ENCODE peak calls at places on chromosomes 2 and 18, in nine cellular contexts. One of them, this sample, is unnamed.

GRCh38 chr2:231672617-231673347 is 35.5 kb upstream of the PTMA start:
- DNase-seq in OCI-LY7: peak; percentile 99
- DNase-seq in tibial nerve: no peak
- DNase-seq in naive thymus-derived CD4-positive, alpha-beta T cell: no peak
- DNase-seq in thyroid gland: peak; percentile 91
- DNase-seq in HCT116: peak; percentile 79
- DNase-seq in adrenal gland: no peak
- DNase-seq in neuronal stem cell: no peak
- DNase-seq in A549: peak; percentile 89
- DNase-seq in this sample: no peak

GRCh38 chr2:164205347-164205746 is 415.9 kb downstream of the GRB14 start:
- DNase-seq in OCI-LY7: no peak
- DNase-seq in tibial nerve: no peak
- DNase-seq in naive thymus-derived CD4-positive, alpha-beta T cell: no peak
- DNase-seq in thyroid gland: no peak
- DNase-seq in HCT116: no peak
- DNase-seq in adrenal gland: no peak
- DNase-seq in neuronal stem cell: no peak
- DNase-seq in A549: peak; percentile 1
- DNase-seq in this sample: no peak

GRCh38 chr2:58156780-58157179 is 84.3 kb downstream of the FANCL start:
- DNase-seq in OCI-LY7: no peak
- DNase-seq in tibial nerve: no peak
- DNase-seq in naive thymus-derived CD4-positive, alpha-beta T cell: no peak
- DNase-seq in thyroid gland: no peak
- DNase-seq in HCT116: no peak
- DNase-seq in adrenal gland: no peak
- DNase-seq in neuronal stem cell: no peak
- DNase-seq in A549: no peak
- DNase-seq in this sample: no peak

GRCh38 chr2:66024396-66024795 is 410.5 kb upstream of the MEIS1 start:
- DNase-seq in OCI-LY7: no peak
- DNase-seq in tibial nerve: no peak
- DNase-seq in naive thymus-derived CD4-positive, alpha-beta T cell: no peak
- DNase-seq in thyroid gland: no peak
- DNase-seq in HCT116: no peak
- DNase-seq in adrenal gland: no peak
- DNase-seq in neuronal stem cell: no peak
- DNase-seq in A549: no peak
- DNase-seq in this sample: no peak

GRCh38 chr2:8455236-8456148 is 226.4 kb upstream of the ID2 start:
- DNase-seq in OCI-LY7: no peak
- DNase-seq in tibial nerve: no peak
- DNase-seq in naive thymus-derived CD4-positive, alpha-beta T cell: no peak
- DNase-seq in thyroid gland: no peak
- DNase-seq in HCT116: no peak
- DNase-seq in adrenal gland: no peak
- DNase-seq in neuronal stem cell: no peak
- DNase-seq in A549: no peak
- DNase-seq in this sample: no peak

GRCh38 chr2:214649440-214650205 is 159.9 kb downstream of the BARD1 start:
- DNase-seq in OCI-LY7: no peak
- DNase-seq in tibial nerve: no peak
- DNase-seq in naive thymus-derived CD4-positive, alpha-beta T cell: no peak
- DNase-seq in thyroid gland: no peak
- DNase-seq in HCT116: no peak
- DNase-seq in adrenal gland: no peak
- DNase-seq in neuronal stem cell: no peak
- DNase-seq in A549: no peak
- DNase-seq in this sample: no peak

GRCh38 chr2:20723543-20723942 is 56.6 kb downstream of the GDF7 start:
- DNase-seq in OCI-LY7: no peak
- DNase-seq in tibial nerve: no peak
- DNase-seq in naive thymus-derived CD4-positive, alpha-beta T cell: no peak
- DNase-seq in thyroid gland: no peak
- DNase-seq in HCT116: no peak
- DNase-seq in adrenal gland: no peak
- DNase-seq in neuronal stem cell: no peak
- DNase-seq in A549: no peak
- DNase-seq in this sample: no peak

GRCh38 chr18:41126541-41127235 is 828.3 kb upstream of the PIK3C3 start:
- DNase-seq in OCI-LY7: no peak
- DNase-seq in tibial nerve: no peak
- DNase-seq in naive thymus-derived CD4-positive, alpha-beta T cell: no peak
- DNase-seq in thyroid gland: no peak
- DNase-seq in HCT116: no peak
- DNase-seq in adrenal gland: no peak
- DNase-seq in neuronal stem cell: no peak
- DNase-seq in A549: no peak
- DNase-seq in this sample: no peak

GRCh38 chr2:138942466-138942865 is 162.3 kb upstream of the NXPH2 start:
- DNase-seq in OCI-LY7: no peak
- DNase-seq in tibial nerve: no peak
- DNase-seq in naive thymus-derived CD4-positive, alpha-beta T cell: no peak
- DNase-seq in thyroid gland: no peak
- DNase-seq in HCT116: no peak
- DNase-seq in adrenal gland: no peak
- DNase-seq in neuronal stem cell: no peak
- DNase-seq in A549: no peak
- DNase-seq in this sample: no peak

GRCh38 chr2:221549143-221549542 is 23.0 kb downstream of the EPHA4 start:
- DNase-seq in OCI-LY7: no peak
- DNase-seq in tibial nerve: no peak
- DNase-seq in naive thymus-derived CD4-positive, alpha-beta T cell: no peak
- DNase-seq in thyroid gland: no peak
- DNase-seq in HCT116: no peak
- DNase-seq in adrenal gland: no peak
- DNase-seq in neuronal stem cell: no peak
- DNase-seq in A549: no peak
- DNase-seq in this sample: no peak

GRCh38 chr2:162475661-162476060 is 131.7 kb downstream of the GCA start:
- DNase-seq in OCI-LY7: no peak
- DNase-seq in tibial nerve: no peak
- DNase-seq in naive thymus-derived CD4-positive, alpha-beta T cell: no peak
- DNase-seq in thyroid gland: no peak
- DNase-seq in HCT116: no peak
- DNase-seq in adrenal gland: no peak
- DNase-seq in neuronal stem cell: peak; percentile 24
- DNase-seq in A549: no peak
- DNase-seq in this sample: no peak

GRCh38 chr18:24878289-24878688 is 417.9 kb downstream of the HRH4 start:
- DNase-seq in OCI-LY7: peak; percentile 61
- DNase-seq in tibial nerve: no peak
- DNase-seq in naive thymus-derived CD4-positive, alpha-beta T cell: no peak
- DNase-seq in thyroid gland: no peak
- DNase-seq in HCT116: no peak
- DNase-seq in adrenal gland: peak; percentile 25
- DNase-seq in neuronal stem cell: no peak
- DNase-seq in A549: peak; percentile 17
- DNase-seq in this sample: peak; percentile 14

GRCh38 chr2:167783266-167784070 is 463.9 kb downstream of the STK39 start:
- DNase-seq in OCI-LY7: no peak
- DNase-seq in tibial nerve: no peak
- DNase-seq in naive thymus-derived CD4-positive, alpha-beta T cell: no peak
- DNase-seq in thyroid gland: no peak
- DNase-seq in HCT116: no peak
- DNase-seq in adrenal gland: no peak
- DNase-seq in neuronal stem cell: no peak
- DNase-seq in A549: no peak
- DNase-seq in this sample: no peak

GRCh38 chr2:128638741-128639477 is 320.2 kb upstream of the HS6ST1 start:
- DNase-seq in OCI-LY7: no peak
- DNase-seq in tibial nerve: no peak
- DNase-seq in naive thymus-derived CD4-positive, alpha-beta T cell: no peak
- DNase-seq in thyroid gland: no peak
- DNase-seq in HCT116: no peak
- DNase-seq in adrenal gland: no peak
- DNase-seq in neuronal stem cell: peak; percentile 93
- DNase-seq in A549: no peak
- DNase-seq in this sample: no peak

GRCh38 chr2:172169611-172170010 is 66.9 kb upstream of the DLX2 start:
- DNase-seq in OCI-LY7: no peak
- DNase-seq in tibial nerve: no peak
- DNase-seq in naive thymus-derived CD4-positive, alpha-beta T cell: no peak
- DNase-seq in thyroid gland: no peak
- DNase-seq in HCT116: no peak
- DNase-seq in adrenal gland: no peak
- DNase-seq in neuronal stem cell: no peak
- DNase-seq in A549: no peak
- DNase-seq in this sample: no peak

GRCh38 chr2:69145204-69145603 is 132.2 kb downstream of the ANTXR1 start:
- DNase-seq in OCI-LY7: no peak
- DNase-seq in tibial nerve: no peak
- DNase-seq in naive thymus-derived CD4-positive, alpha-beta T cell: no peak
- DNase-seq in thyroid gland: no peak
- DNase-seq in HCT116: no peak
- DNase-seq in adrenal gland: no peak
- DNase-seq in neuronal stem cell: no peak
- DNase-seq in A549: no peak
- DNase-seq in this sample: no peak

GRCh38 chr2:240329116-240329665 is 106.3 kb upstream of the GPC1 start:
- DNase-seq in OCI-LY7: no peak
- DNase-seq in tibial nerve: no peak
- DNase-seq in naive thymus-derived CD4-positive, alpha-beta T cell: no peak
- DNase-seq in thyroid gland: no peak
- DNase-seq in HCT116: no peak
- DNase-seq in adrenal gland: no peak
- DNase-seq in neuronal stem cell: no peak
- DNase-seq in A549: no peak
- DNase-seq in this sample: no peak

GRCh38 chr2:72810165-72810564 is 15.7 kb downstream of the EXOC6B start:
- DNase-seq in OCI-LY7: no peak
- DNase-seq in tibial nerve: no peak
- DNase-seq in naive thymus-derived CD4-positive, alpha-beta T cell: no peak
- DNase-seq in thyroid gland: no peak
- DNase-seq in HCT116: no peak
- DNase-seq in adrenal gland: no peak
- DNase-seq in neuronal stem cell: no peak
- DNase-seq in A549: no peak
- DNase-seq in this sample: no peak

GRCh38 chr18:44597797-44598196 is 82.9 kb upstream of the SETBP1 start:
- DNase-seq in OCI-LY7: no peak
- DNase-seq in tibial nerve: no peak
- DNase-seq in naive thymus-derived CD4-positive, alpha-beta T cell: no peak
- DNase-seq in thyroid gland: no peak
- DNase-seq in HCT116: no peak
- DNase-seq in adrenal gland: no peak
- DNase-seq in neuronal stem cell: no peak
- DNase-seq in A549: no peak
- DNase-seq in this sample: no peak

GRCh38 chr2:106965611-106966010 is 79.6 kb upstream of the ST6GAL2 start:
- DNase-seq in OCI-LY7: no peak
- DNase-seq in tibial nerve: no peak
- DNase-seq in naive thymus-derived CD4-positive, alpha-beta T cell: no peak
- DNase-seq in thyroid gland: no peak
- DNase-seq in HCT116: no peak
- DNase-seq in adrenal gland: no peak
- DNase-seq in neuronal stem cell: no peak
- DNase-seq in A549: no peak
- DNase-seq in this sample: no peak

GRCh38 chr18:58056159-58056558 is 12.1 kb downstream of the NEDD4L start:
- DNase-seq in OCI-LY7: no peak
- DNase-seq in tibial nerve: no peak
- DNase-seq in naive thymus-derived CD4-positive, alpha-beta T cell: no peak
- DNase-seq in thyroid gland: no peak
- DNase-seq in HCT116: no peak
- DNase-seq in adrenal gland: no peak
- DNase-seq in neuronal stem cell: no peak
- DNase-seq in A549: no peak
- DNase-seq in this sample: no peak
- H3K4me1 ChIP-seq in OCI-LY7: no peaks in the 10 kb centered on the region
- H3K4me1 ChIP-seq in tibial nerve: no peaks in the 10 kb centered on the region
- H3K4me1 ChIP-seq in naive thymus-derived CD4-positive, alpha-beta T cell: no peaks in the 10 kb centered on the region
- H3K4me1 ChIP-seq in thyroid gland: peaks cover 3% of the 10 kb centered on the region
- H3K4me1 ChIP-seq in HCT116: peaks cover 8% of the 10 kb centered on the region
- H3K4me1 ChIP-seq in adrenal gland: peaks cover 18% of the 10 kb centered on the region
- H3K4me1 ChIP-seq in neuronal stem cell: peaks cover 8% of the 10 kb centered on the region
- H3K4me1 ChIP-seq in A549: peaks cover 36% of the 10 kb centered on the region
- H3K4me1 ChIP-seq in this sample: peaks cover 3% of the 10 kb centered on the region

DNA sequence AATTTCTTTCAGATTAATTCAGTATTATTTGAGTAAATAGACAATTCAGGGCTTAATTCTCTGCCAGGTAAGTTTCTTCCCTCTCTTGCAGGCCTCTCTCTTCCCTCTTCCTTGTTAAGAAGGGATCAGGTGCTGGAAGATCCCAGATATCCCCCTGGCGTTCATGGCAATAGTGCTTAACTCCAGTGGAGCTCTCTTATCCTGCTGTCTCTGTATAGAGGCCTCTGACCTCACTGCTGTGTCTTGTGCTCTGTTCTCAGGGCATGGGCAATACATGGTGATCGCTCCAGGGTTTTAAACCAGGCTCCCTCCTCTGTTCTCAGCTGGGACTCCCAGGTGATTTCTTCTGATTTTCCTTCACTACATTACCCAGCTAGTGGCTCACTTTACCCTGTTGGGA is 226.8 kb downstream of the MC4R start:
- DNase-seq in OCI-LY7: no peak
- DNase-seq in tibial nerve: no peak
- DNase-seq in naive thymus-derived CD4-positive, alpha-beta T cell: no peak
- DNase-seq in thyroid gland: no peak
- DNase-seq in HCT116: no peak
- DNase-seq in adrenal gland: no peak
- DNase-seq in neuronal stem cell: no peak
- DNase-seq in A549: no peak
- DNase-seq in this sample: no peak
- H3K4me1 ChIP-seq in OCI-LY7: no peaks in the 10 kb centered on the region
- H3K4me1 ChIP-seq in tibial nerve: no peaks in the 10 kb centered on the region
- H3K4me1 ChIP-seq in naive thymus-derived CD4-positive, alpha-beta T cell: no peaks in the 10 kb centered on the region
- H3K4me1 ChIP-seq in thyroid gland: no peaks in the 10 kb centered on the region
- H3K4me1 ChIP-seq in HCT116: no peaks in the 10 kb centered on the region
- H3K4me1 ChIP-seq in adrenal gland: no peaks in the 10 kb centered on the region
- H3K4me1 ChIP-seq in neuronal stem cell: no peaks in the 10 kb centered on the region
- H3K4me1 ChIP-seq in A549: no peaks in the 10 kb centered on the region
- H3K4me1 ChIP-seq in this sample: no peaks in the 10 kb centered on the region

DNA sequence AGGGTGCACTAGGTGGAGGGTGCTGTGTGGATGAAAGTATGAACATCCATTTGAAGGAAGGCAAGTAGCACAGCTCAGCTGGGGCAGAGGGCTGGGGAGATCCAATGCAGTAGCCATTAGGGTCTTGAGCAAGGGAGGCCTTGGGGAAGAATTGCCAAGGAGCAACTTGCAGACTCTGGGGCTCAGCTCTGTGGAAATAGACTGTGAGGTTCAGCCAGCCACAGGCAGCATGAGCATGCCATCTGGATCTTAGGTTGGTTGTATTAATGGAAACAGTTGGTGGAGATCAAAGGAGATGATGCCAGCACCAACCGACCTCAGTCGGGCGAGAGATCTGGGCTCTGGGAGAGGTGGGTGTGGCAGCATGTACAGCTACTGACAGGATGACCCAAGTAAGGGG is 5.6 kb downstream of the ZAP70 start:
- DNase-seq in OCI-LY7: peak; percentile 14
- DNase-seq in tibial nerve: no peak
- DNase-seq in naive thymus-derived CD4-positive, alpha-beta T cell: no peak
- DNase-seq in thyroid gland: no peak
- DNase-seq in HCT116: no peak
- DNase-seq in adrenal gland: no peak
- DNase-seq in neuronal stem cell: no peak
- DNase-seq in A549: no peak
- DNase-seq in this sample: no peak
- H3K4me1 ChIP-seq in OCI-LY7: peaks cover 27% of the 10 kb centered on the region
- H3K4me1 ChIP-seq in tibial nerve: no peaks in the 10 kb centered on the region
- H3K4me1 ChIP-seq in naive thymus-derived CD4-positive, alpha-beta T cell: peaks cover 72% of the 10 kb centered on the region
- H3K4me1 ChIP-seq in thyroid gland: no peaks in the 10 kb centered on the region
- H3K4me1 ChIP-seq in HCT116: no peaks in the 10 kb centered on the region
- H3K4me1 ChIP-seq in adrenal gland: no peaks in the 10 kb centered on the region
- H3K4me1 ChIP-seq in neuronal stem cell: peaks cover 4% of the 10 kb centered on the region
- H3K4me1 ChIP-seq in A549: no peaks in the 10 kb centered on the region
- H3K4me1 ChIP-seq in this sample: no peaks in the 10 kb centered on the region

GRCh38 chr2:177533253-177533652 is 140.7 kb downstream of the AGPS start:
- DNase-seq in OCI-LY7: no peak
- DNase-seq in tibial nerve: no peak
- DNase-seq in naive thymus-derived CD4-positive, alpha-beta T cell: no peak
- DNase-seq in thyroid gland: no peak
- DNase-seq in HCT116: no peak
- DNase-seq in adrenal gland: no peak
- DNase-seq in neuronal stem cell: no peak
- DNase-seq in A549: no peak
- DNase-seq in this sample: no peak
- H3K4me1 ChIP-seq in OCI-LY7: no peaks in the 10 kb centered on the region
- H3K4me1 ChIP-seq in tibial nerve: no peaks in the 10 kb centered on the region
- H3K4me1 ChIP-seq in naive thymus-derived CD4-positive, alpha-beta T cell: no peaks in the 10 kb centered on the region
- H3K4me1 ChIP-seq in thyroid gland: no peaks in the 10 kb centered on the region
- H3K4me1 ChIP-seq in HCT116: no peaks in the 10 kb centered on the region
- H3K4me1 ChIP-seq in adrenal gland: peaks cover 3% of the 10 kb centered on the region
- H3K4me1 ChIP-seq in neuronal stem cell: peaks cover under 1% of the 10 kb centered on the region
- H3K4me1 ChIP-seq in A549: no peaks in the 10 kb centered on the region
- H3K4me1 ChIP-seq in this sample: no peaks in the 10 kb centered on the region